ENCODE peak calls at places on chromosome 10, in six cellular contexts. X is testis, T is lower lobe of right lung, Y is Peyer's patch, K is heart left ventricle, J is thoracic aorta. E is an unnamed sample.

GRCh38 chr10:94735197-94735596 is 27.3 kb upstream of the CYP2C19 start:
- DNase-seq in Y (no peak), T (no peak), J (no peak), K (no peak), X (no peak), E (no peak)

GRCh38 chr10:119209050-119209735 is 1.8 kb downstream of the GRK5 start:
- DNase-seq in X (peak), T (peak), J (no peak), K (peak), Y (peak), E (peak)

GRCh38 chr10:47159361-47160228 is 140.4 kb upstream of the GDF10 start:
- DNase-seq in K (no peak), T (no peak), Y (no peak), J (no peak), X (no peak), E (no peak)

GRCh38 chr10:43238462-43238861 is 28.4 kb downstream of the RASGEF1A start:
- DNase-seq in X (no peak), K (no peak), Y (no peak), J (no peak), T (peak), E (peak)

GRCh38 chr10:48506147-48506917 is 98.5 kb downstream of the ARHGAP22 start:
- DNase-seq in X (peak), Y (no peak), T (no peak), K (no peak), J (no peak), E (no peak)

GRCh38 chr10:114534480-114535095 is 123.5 kb downstream of the ABLIM1 start:
- DNase-seq in Y (no peak), T (no peak), X (no peak), J (no peak), K (no peak), E (no peak)

GRCh38 chr10:36574212-36574611 is 551.2 kb upstream of the ANKRD30A start:
- DNase-seq in J (no peak), Y (no peak), T (no peak), X (no peak), K (no peak), E (no peak)

GRCh38 chr10:73495226-73495883 is 469 bp downstream of the PPP3CB start:
- DNase-seq in J (peak), Y (peak), T (peak), K (peak), X (peak), E (peak)

GRCh38 chr10:82660983-82661382 is 786.0 kb downstream of the NRG3 start:
- DNase-seq in T (no peak), J (no peak), X (no peak), Y (no peak), K (no peak), E (no peak)

GRCh38 chr10:5890519-5890878 is 456 bp downstream of the FBH1 start:
- DNase-seq in K (peak), T (no peak), J (no peak), X (no peak), Y (no peak), E (no peak)

GRCh38 chr10:120077707-120078492 is 185.4 kb downstream of the SEC23IP start:
- DNase-seq in J (no peak), Y (no peak), X (no peak), T (no peak), K (no peak), E (no peak)

GRCh38 chr10:51663086-51663485 is 36.3 kb downstream of the CSTF2T start:
- DNase-seq in K (no peak), J (no peak), X (no peak), T (no peak), Y (no peak), E (no peak)

GRCh38 chr10:50554381-50554994 is 69.3 kb downstream of the SGMS1 start:
- DNase-seq in T (no peak), X (peak), Y (no peak), J (no peak), K (no peak), E (no peak)

GRCh38 chr10:122325235-122325634 is 49.3 kb upstream of the PLEKHA1 start:
- DNase-seq in T (no peak), J (no peak), K (no peak), X (no peak), Y (no peak), E (no peak)

GRCh38 chr10:103917326-103918052 is 495 bp downstream of the STN1 start:
- DNase-seq in Y (peak), T (peak), J (no peak), X (peak), K (peak), E (peak)

GRCh38 chr10:131786756-131787605 is 113.8 kb upstream of the PPP2R2D start:
- DNase-seq in X (peak), T (no peak), K (no peak), J (no peak), Y (no peak), E (no peak)

GRCh38 chr10:74418285-74418872 is 267.4 kb downstream of the ADK start:
- DNase-seq in K (no peak), J (no peak), Y (no peak), T (no peak), X (peak), E (no peak)

GRCh38 chr10:67839957-67840356 is 2.0 kb upstream of the DNAJC12 start:
- DNase-seq in K (no peak), T (no peak), X (no peak), Y (no peak), J (no peak), E (no peak)

GRCh38 chr10:77967611-77968022 is 41.1 kb upstream of the DLG5 start:
- DNase-seq in Y (no peak), X (no peak), K (no peak), T (no peak), J (no peak), E (no peak)

GRCh38 chr10:78602201-78602917 is 466.4 kb upstream of the ZMIZ1 start:
- DNase-seq in T (no peak), X (no peak), K (no peak), J (no peak), Y (no peak), E (no peak)

GRCh38 chr10:122286872-122287271 is 15.8 kb downstream of the BTBD16 start:
- DNase-seq in K (peak), Y (no peak), T (no peak), X (no peak), J (peak), E (no peak)

GRCh38 chr10:129853236-129853946 is 110.7 kb downstream of the EBF3 start:
- DNase-seq in K (no peak), J (no peak), X (no peak), Y (no peak), T (no peak), E (no peak)

GRCh38 chr10:77333610-77334340 is 303.8 kb downstream of the KCNMA1 start:
- DNase-seq in J (no peak), X (no peak), Y (no peak), K (no peak), T (no peak), E (no peak)

GRCh38 chr10:124648738-124649137 is 95.4 kb downstream of the FAM53B start:
- DNase-seq in Y (peak), T (peak), J (no peak), K (peak), X (peak), E (no peak)

GRCh38 chr10:49594594-49594993 is 15.5 kb upstream of the SLC18A3 start:
- DNase-seq in J (no peak), Y (no peak), K (no peak), X (peak), T (no peak), E (no peak)

DNA sequence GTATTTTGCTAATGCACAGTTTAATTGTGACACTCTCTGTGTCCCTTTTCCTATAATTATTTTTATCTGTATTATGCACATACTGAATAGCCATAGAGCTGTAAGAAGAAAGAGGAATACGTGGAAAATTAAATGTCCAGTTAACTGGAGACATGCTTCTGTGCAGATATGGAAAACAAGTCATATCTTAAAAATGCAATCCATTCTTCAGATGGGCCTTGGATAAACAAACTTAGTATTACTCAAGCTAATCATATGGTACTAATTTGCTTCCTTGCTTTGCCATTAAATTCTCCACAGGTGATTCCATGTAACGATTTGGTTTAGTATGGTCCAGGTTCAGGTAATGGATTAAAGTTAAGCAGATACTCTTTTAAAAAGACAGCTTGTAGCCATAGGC is 201.2 kb upstream of the CELF2 start:
- DNase-seq in T (no peak), Y (no peak), X (no peak), K (no peak), J (no peak), E (no peak)
- H3K27ac ChIP-seq in T (no peak), Y (no peak), X (no peak), K (no peak), J (no peak), E (no peak)

DNA sequence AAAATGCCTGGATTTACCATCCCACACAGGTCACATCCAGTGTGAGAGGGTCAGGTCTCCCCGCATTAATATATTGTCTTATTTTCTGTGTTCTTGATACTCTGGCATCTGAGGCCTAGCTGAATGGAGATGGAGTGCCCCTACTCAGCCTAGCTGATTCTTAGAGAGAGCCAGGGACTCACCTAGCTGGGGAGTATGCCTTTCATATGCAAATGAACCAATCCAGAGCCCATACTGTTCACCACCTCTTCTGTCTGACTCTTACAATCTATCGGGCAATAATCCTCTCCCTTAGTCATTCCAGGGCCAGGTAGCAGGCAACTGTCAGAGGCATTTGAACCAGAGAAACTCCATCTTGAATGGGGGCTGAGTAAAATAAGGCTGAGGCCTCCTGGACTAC is 46.3 kb downstream of the LBX1 start:
- DNase-seq in J (no peak), Y (no peak), T (no peak), K (no peak), X (no peak), E (no peak)
- H3K4me3 ChIP-seq in J (no peak), Y (no peak), T (no peak), K (no peak), X (no peak), E (no peak)

GRCh38 chr10:70148516-70148915 is 2.0 kb upstream of the TYSND1 start:
- DNase-seq in Y (no peak), T (no peak), J (no peak), K (no peak), X (no peak), E (no peak)

GRCh38 chr10:70146489-70147488 is at the start of gene TYSND1:
- DNase-seq in J (peak), X (peak), K (peak), T (peak), Y (peak), E (peak)

GRCh38 chr10:70145166-70145665 is 1.3 kb downstream of the TYSND1 start:
- DNase-seq in T (no peak), K (peak), Y (no peak), J (no peak), X (no peak), E (no peak)

GRCh38 chr10:70144372-70145110 is 2.0 kb downstream of the TYSND1 start:
- DNase-seq in K (no peak), J (no peak), X (no peak), T (no peak), Y (no peak), E (no peak)

DNA sequence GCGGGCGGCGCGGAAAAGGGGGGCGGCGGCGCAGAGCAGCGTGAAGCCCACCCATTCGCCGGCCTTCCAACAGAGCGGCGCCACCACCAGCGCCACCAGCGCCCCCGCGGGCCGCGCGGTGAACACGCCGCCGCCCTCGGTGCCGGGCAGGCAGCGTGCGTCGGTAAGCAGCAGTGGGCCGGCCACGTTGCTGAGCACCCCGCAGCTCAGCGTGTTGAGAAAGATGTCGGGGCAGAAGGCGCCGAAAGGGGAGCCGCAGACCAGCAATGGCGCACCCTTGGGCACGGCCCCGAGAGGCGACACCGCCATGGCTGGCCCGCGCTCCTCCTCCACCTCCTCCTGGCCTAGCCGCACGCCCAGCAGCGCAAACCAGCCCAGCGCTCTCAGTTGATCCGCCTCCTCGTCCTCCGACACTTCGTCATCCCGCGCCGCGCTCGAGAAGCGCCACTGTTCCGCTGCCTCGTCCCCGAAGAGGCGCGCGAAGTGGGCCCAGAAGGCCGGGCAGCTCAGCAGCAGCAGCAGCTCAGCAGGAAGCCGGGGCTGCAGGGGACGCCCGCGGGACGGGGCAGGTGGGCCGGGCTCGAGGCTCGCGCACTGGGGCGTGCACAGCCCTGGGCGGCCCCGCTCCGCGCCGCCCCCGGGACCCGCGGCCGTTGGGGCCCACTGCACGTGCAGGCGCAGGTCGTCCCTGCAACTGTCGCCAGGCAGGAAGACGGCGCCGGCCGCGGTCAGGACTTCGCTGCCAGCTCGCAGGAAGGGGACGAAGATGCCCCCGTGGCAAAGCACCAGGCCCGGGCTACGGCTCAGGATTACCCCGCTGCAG is 623 bp downstream of the TYSND1 start:
- DNase-seq in Y (peak), T (peak), J (no peak), X (peak), K (peak), E (peak)
- H3K27ac ChIP-seq in Y (peak), T (peak), J (peak), X (peak), K (peak), E (peak)

GRCh38 chr10:3465406-3465891 is 292.9 kb upstream of the PITRM1 start:
- DNase-seq in T (no peak), X (no peak), Y (no peak), J (no peak), K (no peak), E (no peak)
- H3K4me3 ChIP-seq in T (no peak), X (no peak), Y (no peak), J (no peak), K (no peak), E (no peak)

GRCh38 chr10:93274419-93274818 is 200.7 kb downstream of the CYP26A1 start:
- DNase-seq in K (no peak), T (no peak), X (no peak), J (no peak), Y (no peak), E (no peak)
- H3K27ac ChIP-seq in K (no peak), T (no peak), X (no peak), J (no peak), Y (no peak), E (no peak)

GRCh38 chr10:31867646-31868045 is 61.0 kb downstream of the ARHGAP12 start:
- DNase-seq in X (no peak), K (no peak), Y (no peak), T (no peak), J (no peak), E (no peak)

GRCh38 chr10:31866118-31866670 is 62.4 kb downstream of the ARHGAP12 start:
- DNase-seq in J (no peak), Y (no peak), X (no peak), K (no peak), T (no peak), E (no peak)

DNA sequence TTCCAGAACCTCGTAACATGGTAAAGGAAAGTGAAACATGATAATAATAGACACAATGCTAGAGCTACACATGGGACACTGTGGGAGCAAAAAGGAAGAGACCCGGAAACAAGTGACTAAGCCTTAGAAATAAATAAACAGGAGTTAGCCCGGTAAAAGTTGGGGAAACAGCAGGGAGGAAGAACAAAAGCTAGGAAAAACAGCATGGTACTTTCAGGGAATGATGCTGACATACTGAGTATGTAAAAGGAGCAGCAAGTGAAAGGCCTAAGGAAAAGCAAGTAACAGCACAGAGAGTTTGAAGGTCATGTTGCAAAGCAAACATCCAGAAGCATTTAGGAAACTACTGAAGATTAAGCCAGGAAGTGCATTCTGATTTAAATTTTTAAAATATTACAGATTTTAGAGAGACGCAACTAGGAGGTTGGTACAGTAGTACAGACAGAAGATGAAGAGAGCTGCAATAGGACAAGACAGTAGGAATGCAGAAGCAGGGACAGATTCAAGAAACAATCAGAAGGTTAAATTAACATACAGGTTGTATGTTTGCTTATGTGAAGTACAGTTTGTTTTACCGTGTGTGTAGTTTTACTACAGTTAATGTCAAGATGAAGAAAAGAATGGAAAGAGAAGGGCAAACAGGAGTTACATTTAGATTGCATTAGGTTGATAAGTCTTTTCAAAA is 63.7 kb downstream of the ARHGAP12 start:
- DNase-seq in T (no peak), K (no peak), Y (no peak), X (no peak), J (no peak), E (no peak)
- H3K4me3 ChIP-seq in T (no peak), K (no peak), Y (no peak), X (no peak), J (peak), E (no peak)

DNA sequence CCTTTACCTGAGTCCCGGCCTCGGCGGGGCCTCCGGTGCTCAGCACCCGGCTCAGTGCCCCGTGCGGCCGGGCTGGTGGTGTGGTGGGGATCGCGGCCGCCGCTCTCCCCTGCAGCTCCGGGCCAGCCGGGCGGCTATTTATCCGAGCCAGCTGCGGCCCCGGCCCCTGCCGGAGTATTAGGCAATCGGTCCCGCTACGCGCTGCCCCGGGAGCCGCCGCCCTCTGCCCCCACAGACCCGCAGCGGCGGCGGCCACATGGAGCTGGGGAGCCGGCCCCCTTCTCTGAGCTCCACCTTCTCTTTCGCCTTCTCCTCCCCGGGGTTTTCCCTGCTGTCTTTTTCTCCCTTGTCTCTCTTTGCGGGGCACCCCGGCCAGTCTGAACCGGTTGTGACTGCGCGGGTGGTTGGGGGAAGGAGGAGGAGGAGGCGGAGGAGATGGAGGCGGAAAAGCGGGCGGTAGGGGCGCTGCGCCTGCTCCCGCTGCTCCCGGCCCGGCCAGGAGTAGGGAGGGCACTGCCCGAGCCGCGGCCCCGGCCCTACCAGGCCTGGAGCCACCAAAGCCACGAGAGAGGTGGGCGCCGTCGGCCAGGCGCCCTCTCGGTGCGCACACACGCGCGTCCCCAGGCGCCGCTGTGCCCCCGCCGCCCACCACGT is at the start of gene SLC16A9:
- DNase-seq in Y (no peak), K (peak), X (peak), T (peak), J (no peak), E (peak)
- H3K27ac ChIP-seq in Y (peak), K (peak), X (peak), T (no peak), J (peak), E (peak)

DNA sequence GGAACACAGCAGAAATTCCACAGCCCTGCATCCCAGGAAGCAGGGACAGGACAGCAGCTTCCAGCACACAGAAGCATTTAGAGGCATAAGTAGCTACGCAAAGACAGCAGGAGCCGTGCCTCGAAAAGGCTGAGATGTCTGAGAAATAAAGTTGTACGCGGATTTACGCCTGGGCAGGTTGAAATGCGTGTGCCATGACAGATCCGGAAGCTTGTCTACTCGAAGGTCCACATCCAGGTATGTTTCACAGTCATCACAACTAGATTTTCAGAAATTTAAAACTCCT is 26.1 kb downstream of the DIP2C start:
- DNase-seq in Y (no peak), J (no peak), T (no peak), K (no peak), X (no peak), E (no peak)
- H3K4me3 ChIP-seq in Y (no peak), J (no peak), T (no peak), K (no peak), X (no peak), E (no peak)

DNA sequence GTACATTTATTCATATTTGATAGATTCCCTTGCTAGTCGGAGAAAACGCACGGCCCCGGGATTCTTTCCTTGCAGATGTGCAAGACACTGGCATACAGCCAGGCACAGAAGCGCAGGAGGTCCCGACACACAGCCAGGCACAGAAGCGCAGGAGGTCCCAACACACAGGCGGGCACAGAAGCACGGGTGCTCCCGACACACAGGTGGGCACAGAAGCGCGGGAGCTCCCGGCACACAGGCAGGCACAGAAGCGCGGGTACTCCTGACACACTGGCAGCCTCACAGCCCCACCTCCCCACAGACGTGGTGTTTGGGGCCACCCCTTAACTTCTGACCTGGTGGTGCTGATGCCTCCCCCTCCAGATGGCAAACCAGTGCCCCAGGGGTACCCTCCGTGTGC is 237.3 kb downstream of the ZMYND11 start:
- DNase-seq in K (no peak), Y (no peak), T (no peak), J (no peak), X (no peak), E (no peak)
- H3K27ac ChIP-seq in K (peak), Y (no peak), T (no peak), J (peak), X (peak), E (peak)

GRCh38 chr10:1545524-1545923 is 191.8 kb downstream of the ADARB2 start:
- DNase-seq in T (no peak), X (no peak), K (no peak), J (no peak), Y (no peak), E (peak)
- H3K4me3 ChIP-seq in T (no peak), X (no peak), K (no peak), J (no peak), Y (no peak), E (no peak)

E was measured in tibial artery.